ENCODE peak calls at places on chromosomes 1 and 21, in four cellular contexts. One of them, this sample, is unnamed.

GRCh38 chr1:205581321-205581980 is 50.4 kb downstream of the ELK4 start:
- DNase-seq in trophoblast cell: no peak
- DNase-seq in adrenal gland: no peak
- DNase-seq in endodermal cell: peak; percentile 42
- DNase-seq in this sample: no peak

GRCh38 chr1:116486424-116486823 is 84.4 kb downstream of the CD58 start:
- DNase-seq in adrenal gland: no peak
- DNase-seq in endodermal cell: no peak
- DNase-seq in trophoblast cell: no peak
- DNase-seq in this sample: no peak

GRCh38 chr1:152817309-152817708 is 5.5 kb downstream of the LCE1B start:
- DNase-seq in endodermal cell: no peak
- DNase-seq in trophoblast cell: no peak
- DNase-seq in adrenal gland: no peak
- DNase-seq in this sample: no peak

GRCh38 chr1:202105571-202106339 is 17.0 kb upstream of the GPR37L1 start:
- DNase-seq in trophoblast cell: peak; percentile 87
- DNase-seq in adrenal gland: peak; percentile 61
- DNase-seq in endodermal cell: peak; percentile 94
- DNase-seq in this sample: no peak

GRCh38 chr1:47334765-47335435 is 1.3 kb downstream of the CMPK1 start:
- DNase-seq in trophoblast cell: no peak
- DNase-seq in adrenal gland: no peak
- DNase-seq in endodermal cell: no peak
- DNase-seq in this sample: no peak

GRCh38 chr1:64038965-64039926 is 164.2 kb upstream of the UBE2U start:
- DNase-seq in endodermal cell: no peak
- DNase-seq in adrenal gland: peak; percentile 64
- DNase-seq in trophoblast cell: peak; percentile 50
- DNase-seq in this sample: no peak

GRCh38 chr1:204149107-204149506 is 2.7 kb downstream of the ETNK2 start:
- DNase-seq in trophoblast cell: no peak
- DNase-seq in adrenal gland: no peak
- DNase-seq in endodermal cell: no peak
- DNase-seq in this sample: no peak

GRCh38 chr1:33275200-33275599 is 18.9 kb downstream of the ZNF362 start:
- DNase-seq in adrenal gland: no peak
- DNase-seq in trophoblast cell: no peak
- DNase-seq in endodermal cell: no peak
- DNase-seq in this sample: peak; percentile 5

GRCh38 chr1:157147906-157148717 is 9.9 kb upstream of the ETV3 start:
- DNase-seq in trophoblast cell: no peak
- DNase-seq in endodermal cell: no peak
- DNase-seq in adrenal gland: no peak
- DNase-seq in this sample: no peak

GRCh38 chr1:7281821-7282220 is 489.3 kb upstream of the VAMP3 start:
- DNase-seq in adrenal gland: no peak
- DNase-seq in trophoblast cell: no peak
- DNase-seq in endodermal cell: peak; percentile 20
- DNase-seq in this sample: no peak

GRCh38 chr1:19971657-19972056 is 7.8 kb downstream of the PLA2G2A start:
- DNase-seq in adrenal gland: no peak
- DNase-seq in trophoblast cell: no peak
- DNase-seq in endodermal cell: no peak
- DNase-seq in this sample: no peak

GRCh38 chr1:223487514-223488259 is 94.5 kb downstream of the CCDC185 start:
- DNase-seq in adrenal gland: no peak
- DNase-seq in endodermal cell: peak; percentile 62
- DNase-seq in trophoblast cell: no peak
- DNase-seq in this sample: no peak

GRCh38 chr21:31707499-31707898 is 24.4 kb downstream of the SCAF4 start:
- DNase-seq in adrenal gland: no peak
- DNase-seq in trophoblast cell: no peak
- DNase-seq in endodermal cell: no peak
- DNase-seq in this sample: no peak

DNA sequence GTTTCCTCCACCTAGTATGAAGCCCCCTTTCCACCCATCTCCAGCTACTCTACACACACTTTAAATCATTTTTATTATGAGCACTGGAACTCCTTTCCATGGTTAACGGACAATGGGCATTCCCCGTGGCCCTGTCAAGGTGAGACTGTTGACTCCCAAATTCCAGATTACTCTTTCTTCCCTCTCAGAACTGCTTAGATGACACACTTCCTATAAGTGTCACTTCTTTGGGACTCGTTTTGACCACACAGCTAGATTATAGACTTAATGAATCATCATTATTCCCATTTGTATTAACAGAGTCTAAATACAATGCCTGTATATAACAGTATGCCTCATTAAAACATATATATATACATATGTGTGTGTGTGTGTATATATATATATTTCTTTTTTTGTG is 215.1 kb downstream of the BRINP3 start:
- DNase-seq in endodermal cell: no peak
- DNase-seq in adrenal gland: no peak
- DNase-seq in trophoblast cell: no peak
- DNase-seq in this sample: no peak
- H3K4me1 ChIP-seq in endodermal cell: no peaks in the 10 kb centered on the region
- H3K4me1 ChIP-seq in adrenal gland: no peaks in the 10 kb centered on the region
- H3K4me1 ChIP-seq in trophoblast cell: no peaks in the 10 kb centered on the region
- H3K4me1 ChIP-seq in this sample: no peaks in the 10 kb centered on the region

GRCh38 chr1:31502926-31503511 is 73.3 kb upstream of the TINAGL1 start:
- DNase-seq in adrenal gland: no peak
- DNase-seq in endodermal cell: peak; percentile 92
- DNase-seq in trophoblast cell: no peak
- DNase-seq in this sample: no peak
- H3K4me1 ChIP-seq in adrenal gland: no peaks in the 10 kb centered on the region
- H3K4me1 ChIP-seq in endodermal cell: peaks cover 12% of the 10 kb centered on the region
- H3K4me1 ChIP-seq in trophoblast cell: no peaks in the 10 kb centered on the region
- H3K4me1 ChIP-seq in this sample: no peaks in the 10 kb centered on the region

GRCh38 chr21:38989745-38990423 is 184.2 kb downstream of the ETS2 start:
- DNase-seq in endodermal cell: no peak
- DNase-seq in trophoblast cell: no peak
- DNase-seq in adrenal gland: no peak
- DNase-seq in this sample: peak; percentile 46

GRCh38 chr21:38986460-38987395 is 181.0 kb downstream of the ETS2 start:
- DNase-seq in trophoblast cell: no peak
- DNase-seq in adrenal gland: no peak
- DNase-seq in endodermal cell: no peak
- DNase-seq in this sample: no peak

GRCh38 chr21:38987551-38988210 is 182.0 kb downstream of the ETS2 start:
- DNase-seq in trophoblast cell: no peak
- DNase-seq in endodermal cell: no peak
- DNase-seq in adrenal gland: no peak
- DNase-seq in this sample: no peak

GRCh38 chr21:38989097-38989744 is 183.5 kb downstream of the ETS2 start:
- DNase-seq in trophoblast cell: no peak
- DNase-seq in adrenal gland: no peak
- DNase-seq in endodermal cell: no peak
- DNase-seq in this sample: no peak

GRCh38 chr21:38988211-38989096 is 182.7 kb downstream of the ETS2 start:
- DNase-seq in endodermal cell: peak; percentile 69
- DNase-seq in trophoblast cell: no peak
- DNase-seq in adrenal gland: no peak
- DNase-seq in this sample: no peak
- H3K4me1 ChIP-seq in endodermal cell: peaks cover 31% of the 10 kb centered on the region
- H3K4me1 ChIP-seq in trophoblast cell: peaks cover 6% of the 10 kb centered on the region
- H3K4me1 ChIP-seq in adrenal gland: peaks cover 78% of the 10 kb centered on the region
- H3K4me1 ChIP-seq in this sample: peaks cover 95% of the 10 kb centered on the region

GRCh38 chr1:198700396-198700795 is 61.6 kb downstream of the PTPRC start:
- DNase-seq in endodermal cell: no peak
- DNase-seq in adrenal gland: no peak
- DNase-seq in trophoblast cell: no peak
- DNase-seq in this sample: no peak

GRCh38 chr1:198700016-198700392 is 61.2 kb downstream of the PTPRC start:
- DNase-seq in trophoblast cell: no peak
- DNase-seq in endodermal cell: no peak
- DNase-seq in adrenal gland: no peak
- DNase-seq in this sample: no peak

GRCh38 chr1:198701766-198702539 is 63.1 kb downstream of the PTPRC start:
- DNase-seq in endodermal cell: peak; percentile 58
- DNase-seq in adrenal gland: no peak
- DNase-seq in trophoblast cell: no peak
- DNase-seq in this sample: no peak

GRCh38 chr1:198701250-198701649 is 62.4 kb downstream of the PTPRC start:
- DNase-seq in endodermal cell: no peak
- DNase-seq in adrenal gland: no peak
- DNase-seq in trophoblast cell: no peak
- DNase-seq in this sample: no peak

DNA sequence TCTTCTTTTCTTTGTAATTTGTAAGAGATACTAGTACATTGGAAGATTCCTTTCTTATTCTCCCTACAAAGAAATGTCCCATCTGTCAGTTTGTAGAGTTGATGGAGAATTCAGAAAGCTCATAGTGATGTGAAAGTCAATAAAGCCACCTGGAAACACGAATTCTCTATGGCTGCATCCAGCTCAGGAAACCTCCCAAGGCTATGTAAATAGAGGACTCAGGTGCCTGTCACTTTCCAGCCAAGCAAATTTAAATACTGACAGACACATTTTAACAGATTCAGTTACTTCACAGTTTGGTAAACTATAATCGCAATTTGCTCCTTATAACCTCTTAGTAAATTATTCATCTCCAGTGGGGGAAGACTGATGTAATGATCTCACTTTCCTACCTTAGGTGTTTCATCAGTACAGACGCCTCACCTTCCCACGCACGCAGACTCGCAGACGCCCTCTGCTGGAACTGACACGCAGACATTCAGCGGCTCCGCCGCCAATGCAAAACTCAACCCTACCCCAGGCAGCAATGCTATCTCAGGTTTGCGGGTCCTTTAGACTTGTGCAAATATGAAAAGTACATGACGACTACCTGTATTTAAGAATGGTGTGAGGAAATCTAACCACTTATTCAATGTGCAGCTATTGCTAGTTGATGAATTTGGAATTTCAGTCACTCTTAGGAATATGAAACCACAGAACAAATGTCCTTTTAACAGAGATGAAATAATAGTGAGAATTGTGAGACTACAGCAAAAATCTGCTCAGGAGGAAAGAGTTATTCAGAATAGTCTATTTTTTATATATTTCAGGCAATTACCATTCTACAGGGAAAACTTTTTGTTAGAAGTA is 60.6 kb downstream of the PTPRC start:
- DNase-seq in endodermal cell: peak; percentile 91
- DNase-seq in adrenal gland: peak; percentile 53
- DNase-seq in trophoblast cell: peak; percentile 42
- DNase-seq in this sample: peak; percentile 36
- H3K4me1 ChIP-seq in endodermal cell: no peaks in the 10 kb centered on the region
- H3K4me1 ChIP-seq in adrenal gland: no peaks in the 10 kb centered on the region
- H3K4me1 ChIP-seq in trophoblast cell: no peaks in the 10 kb centered on the region
- H3K4me1 ChIP-seq in this sample: no peaks in the 10 kb centered on the region

GRCh38 chr1:31708324-31708723 is 4.5 kb upstream of the COL16A1 start:
- DNase-seq in trophoblast cell: peak; percentile 71
- DNase-seq in adrenal gland: no peak
- DNase-seq in endodermal cell: no peak
- DNase-seq in this sample: no peak
- H3K4me1 ChIP-seq in trophoblast cell: peaks cover 38% of the 10 kb centered on the region
- H3K4me1 ChIP-seq in adrenal gland: peaks cover 20% of the 10 kb centered on the region
- H3K4me1 ChIP-seq in endodermal cell: peaks cover 17% of the 10 kb centered on the region
- H3K4me1 ChIP-seq in this sample: peaks cover 5% of the 10 kb centered on the region